ENCODE peak calls at places on chromosomes 6 and 20, in nine cellular contexts. E is H7, X is mesendoderm, D is Panc1, R is lung, W is adipocyte, M is heart right ventricle, I is HCT116, C is stomach. P is an unnamed sample.

GRCh38 chr20:37886851-37887297 is 16.1 kb upstream of the VSTM2L start:
- DNase-seq in E (no peak), X (no peak), D (no peak), R (no peak), W (no peak), M (peak; percentile 61), I (no peak), C (peak; percentile 64), P (no peak)

GRCh38 chr6:13827038-13827437 is 12.7 kb upstream of the MCUR1 start:
- DNase-seq in E (no peak), X (no peak), D (no peak), R (no peak), W (no peak), M (no peak), I (no peak), C (no peak), P (no peak)

GRCh38 chr6:131443514-131443913 is 129.5 kb upstream of the ARG1 start:
- DNase-seq in E (no peak), X (no peak), D (no peak), R (no peak), W (no peak), M (no peak), I (no peak), C (no peak), P (no peak)

GRCh38 chr6:37691904-37692806 is 5.5 kb downstream of the MDGA1 start:
- DNase-seq in E (peak; percentile 96), X (peak; percentile 86), D (peak; percentile 45), R (peak; percentile 75), W (peak; percentile 83), M (peak; percentile 67), I (peak; percentile 51), C (peak; percentile 81), P (peak; percentile 61)

GRCh38 chr20:56519551-56519950 is 5.0 kb upstream of the FAM209A start:
- DNase-seq in E (no peak), X (no peak), D (no peak), R (no peak), W (no peak), M (no peak), I (no peak), C (no peak), P (peak; percentile 20)

GRCh38 chr20:35320396-35321126 is 28.3 kb upstream of the FAM83C start:
- DNase-seq in E (peak; percentile 40), X (peak; percentile 42), D (no peak), R (no peak), W (no peak), M (no peak), I (peak; percentile 65), C (no peak), P (no peak)

GRCh38 chr20:15107952-15108351 is 770.5 kb upstream of the FLRT3 start:
- DNase-seq in E (no peak), X (no peak), D (no peak), R (no peak), W (no peak), M (no peak), I (no peak), C (no peak), P (no peak)

GRCh38 chr6:41222045-41222444 is 6.1 kb upstream of the TREML4 start:
- DNase-seq in E (no peak), X (no peak), D (no peak), R (no peak), W (no peak), M (no peak), I (no peak), C (no peak), P (no peak)

GRCh38 chr20:43243672-43244269 is 54.1 kb upstream of the PTPRT start:
- DNase-seq in E (peak; percentile 65), X (peak; percentile 29), D (no peak), R (no peak), W (no peak), M (no peak), I (no peak), C (no peak), P (no peak)

GRCh38 chr6:35343092-35343834 is 905 bp downstream of the PPARD start:
- DNase-seq in E (no peak), X (no peak), D (no peak), R (peak; percentile 47), W (peak; percentile 45), M (peak; percentile 55), I (no peak), C (peak; percentile 43), P (peak; percentile 74)

GRCh38 chr20:38147166-38147565 is 17.9 kb downstream of the TGM2 start:
- DNase-seq in E (no peak), X (no peak), D (no peak), R (no peak), W (no peak), M (no peak), I (no peak), C (no peak), P (no peak)

GRCh38 chr6:160146454-160147145 is 25.0 kb downstream of the SLC22A1 start:
- DNase-seq in E (no peak), X (no peak), D (no peak), R (no peak), W (no peak), M (no peak), I (no peak), C (no peak), P (no peak)

GRCh38 chr6:78383968-78384367 is 483.4 kb upstream of the IRAK1BP1 start:
- DNase-seq in E (no peak), X (no peak), D (no peak), R (no peak), W (no peak), M (no peak), I (no peak), C (no peak), P (no peak)

GRCh38 chr6:11631008-11631407 is 93.5 kb downstream of the TMEM170B start:
- DNase-seq in E (no peak), X (no peak), D (no peak), R (no peak), W (no peak), M (no peak), I (no peak), C (no peak), P (no peak)

DNA sequence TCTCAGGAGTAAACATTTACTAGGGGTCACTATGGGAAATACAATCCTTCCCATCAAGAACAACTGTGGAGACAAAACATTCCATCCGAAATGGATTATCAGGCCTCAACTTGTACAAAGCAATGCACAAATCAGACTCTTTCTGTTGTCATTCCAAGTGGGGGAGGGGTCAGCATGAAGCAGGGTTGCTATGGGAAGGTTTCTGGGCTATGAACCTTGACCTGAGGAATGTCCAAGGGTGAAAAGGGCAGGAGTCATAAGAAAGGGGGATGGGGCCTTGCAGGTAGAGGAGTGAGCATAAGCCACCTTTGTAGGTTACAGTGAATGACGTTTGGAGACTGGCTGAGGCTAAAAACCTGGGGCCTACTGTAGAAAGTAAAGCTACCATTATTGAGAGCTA is 3.1 kb downstream of the METTL24 start:
- DNase-seq in E (no peak), X (peak; percentile 30), D (no peak), R (no peak), W (no peak), M (no peak), I (no peak), C (no peak), P (no peak)
- H3K27me3 ChIP-seq in E (peaks cover 25% of the 10 kb centered on the region), X (peaks cover 5% of the 10 kb centered on the region), D (peaks cover 25% of the 10 kb centered on the region), R (no peaks in the 10 kb centered on the region), W (peaks cover 30% of the 10 kb centered on the region), M (peaks cover 17% of the 10 kb centered on the region), I (no peaks in the 10 kb centered on the region), C (peaks cover 20% of the 10 kb centered on the region), P (no peaks in the 10 kb centered on the region)

GRCh38 chr6:107490568-107491058 is 696 bp downstream of the SOBP start:
- DNase-seq in E (peak; percentile 67), X (no peak), D (no peak), R (no peak), W (no peak), M (peak; percentile 15), I (no peak), C (no peak), P (peak; percentile 23)

GRCh38 chr6:107489636-107490567 is at the start of gene SOBP:
- DNase-seq in E (peak; percentile 92), X (peak; percentile 61), D (no peak), R (peak; percentile 32), W (peak; percentile 72), M (peak; percentile 81), I (no peak), C (peak; percentile 37), P (peak; percentile 81)

GRCh38 chr6:107488875-107489635 is 862 bp upstream of the SOBP start:
- DNase-seq in E (peak; percentile 90), X (peak; percentile 79), D (no peak), R (no peak), W (peak; percentile 49), M (peak; percentile 48), I (no peak), C (no peak), P (peak; percentile 49)

GRCh38 chr6:107491791-107492674 is 2.1 kb downstream of the SOBP start:
- DNase-seq in E (no peak), X (no peak), D (no peak), R (no peak), W (peak; percentile 92), M (peak; percentile 59), I (no peak), C (no peak), P (peak; percentile 55)

DNA sequence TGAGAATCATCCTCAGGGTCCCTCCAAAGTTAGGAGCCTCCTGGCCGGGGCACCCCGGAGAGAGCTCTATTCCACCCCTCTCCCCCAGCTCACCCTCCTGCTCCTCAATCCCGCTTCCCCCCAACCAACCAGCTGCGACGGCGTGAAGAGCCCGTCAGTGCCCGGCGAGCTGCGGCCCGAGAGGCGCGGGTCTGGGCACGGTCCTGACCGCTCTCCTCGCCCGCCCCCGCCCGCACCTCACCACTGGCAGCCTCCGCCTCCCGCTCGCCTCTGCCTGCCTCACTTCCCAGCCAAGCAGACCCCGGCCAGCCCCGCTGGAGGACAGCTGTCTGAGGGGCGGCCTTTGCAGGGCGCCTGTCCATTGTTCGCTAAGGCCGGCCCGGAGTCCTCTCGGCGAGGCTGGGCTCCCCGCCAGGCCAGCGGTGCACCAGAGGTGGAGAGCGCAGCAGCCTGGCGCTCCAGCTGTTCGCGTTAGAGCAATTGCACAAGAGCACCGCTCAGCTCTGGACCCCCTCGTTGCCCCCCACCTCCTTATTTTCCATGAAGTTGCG is 1.2 kb downstream of the SOBP start:
- DNase-seq in E (peak; percentile 81), X (peak; percentile 61), D (no peak), R (peak; percentile 38), W (peak; percentile 69), M (peak; percentile 78), I (no peak), C (peak; percentile 57), P (peak; percentile 87)
- H3K27me3 ChIP-seq in E (peaks cover 59% of the 10 kb centered on the region), X (peaks cover 15% of the 10 kb centered on the region), D (peaks cover 4% of the 10 kb centered on the region), R (no peaks in the 10 kb centered on the region), W (no peaks in the 10 kb centered on the region), M (no peaks in the 10 kb centered on the region), I (no peaks in the 10 kb centered on the region), C (peaks cover 18% of the 10 kb centered on the region), P (no peaks in the 10 kb centered on the region)

DNA sequence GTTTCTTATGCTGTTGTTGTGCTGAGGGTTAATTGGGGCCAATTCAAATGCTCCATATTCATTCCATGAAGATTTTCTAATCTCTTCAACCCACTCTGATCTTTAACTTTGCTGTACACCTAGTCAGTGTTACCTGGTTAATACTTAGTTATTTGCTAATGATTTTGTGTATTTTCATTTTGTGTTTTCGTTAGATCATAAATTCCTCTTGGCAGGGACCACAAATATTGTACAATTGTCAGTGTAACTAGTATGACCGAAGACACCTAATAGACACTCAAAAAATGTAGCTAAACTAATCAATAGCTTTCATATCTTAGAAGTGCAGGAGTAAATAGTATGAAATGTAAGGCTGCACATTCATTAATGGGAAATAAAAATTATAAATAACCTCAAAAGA is 13.6 kb upstream of the HSF2 start:
- DNase-seq in E (no peak), X (no peak), D (no peak), R (no peak), W (no peak), M (no peak), I (no peak), C (no peak), P (no peak)
- H3K27me3 ChIP-seq in E (peaks cover 57% of the 10 kb centered on the region), X (peaks cover 10% of the 10 kb centered on the region), D (no peaks in the 10 kb centered on the region), R (no peaks in the 10 kb centered on the region), W (no peaks in the 10 kb centered on the region), M (no peaks in the 10 kb centered on the region), I (no peaks in the 10 kb centered on the region), C (no peaks in the 10 kb centered on the region), P (no peaks in the 10 kb centered on the region)

GRCh38 chr6:99589907-99590493 is 16.6 kb upstream of the PRDM13 start:
- DNase-seq in E (no peak), X (no peak), D (no peak), R (no peak), W (no peak), M (no peak), I (no peak), C (no peak), P (no peak)
- H3K27me3 ChIP-seq in E (peaks cover 90% of the 10 kb centered on the region), X (peaks cover 53% of the 10 kb centered on the region), D (peaks cover 22% of the 10 kb centered on the region), R (no peaks in the 10 kb centered on the region), W (peaks cover 38% of the 10 kb centered on the region), M (peaks cover 91% of the 10 kb centered on the region), I (no peaks in the 10 kb centered on the region), C (peaks cover 63% of the 10 kb centered on the region), P (no peaks in the 10 kb centered on the region)